ENCODE peak calls at places on chromosomes 2 and 18, in nine cellular contexts. One of them, this sample, is unnamed.

GRCh38 chr2:230955163-230955779 is 30.2 kb upstream of the GPR55 start:
- DNase-seq in GM10248: no peak
- DNase-seq in ovary: no peak
- DNase-seq in GM12864: no peak
- DNase-seq in fibroblast of mammary gland: no peak
- DNase-seq in coronary artery: no peak
- DNase-seq in left lung: no peak
- DNase-seq in AG10803: no peak
- DNase-seq in fibroblast of lung: no peak
- DNase-seq in this sample: no peak

GRCh38 chr2:110170102-110170501 is 34.7 kb downstream of the NPHP1 start:
- DNase-seq in GM10248: no peak
- DNase-seq in ovary: no peak
- DNase-seq in GM12864: no peak
- DNase-seq in fibroblast of mammary gland: no peak
- DNase-seq in coronary artery: no peak
- DNase-seq in left lung: no peak
- DNase-seq in AG10803: no peak
- DNase-seq in fibroblast of lung: no peak
- DNase-seq in this sample: no peak

GRCh38 chr2:100944617-100945432 is 57.3 kb upstream of the RPL31 start:
- DNase-seq in GM10248: no peak
- DNase-seq in ovary: no peak
- DNase-seq in GM12864: no peak
- DNase-seq in fibroblast of mammary gland: no peak
- DNase-seq in coronary artery: no peak
- DNase-seq in left lung: no peak
- DNase-seq in AG10803: no peak
- DNase-seq in fibroblast of lung: no peak
- DNase-seq in this sample: no peak

GRCh38 chr2:31263636-31264190 is 29.8 kb downstream of the EHD3 start:
- DNase-seq in GM10248: no peak
- DNase-seq in ovary: no peak
- DNase-seq in GM12864: no peak
- DNase-seq in fibroblast of mammary gland: no peak
- DNase-seq in coronary artery: no peak
- DNase-seq in left lung: no peak
- DNase-seq in AG10803: no peak
- DNase-seq in fibroblast of lung: no peak
- DNase-seq in this sample: no peak

GRCh38 chr18:69557246-69557781 is 156.6 kb downstream of the DOK6 start:
- DNase-seq in GM10248: no peak
- DNase-seq in ovary: no peak
- DNase-seq in GM12864: no peak
- DNase-seq in fibroblast of mammary gland: no peak
- DNase-seq in coronary artery: no peak
- DNase-seq in left lung: no peak
- DNase-seq in AG10803: no peak
- DNase-seq in fibroblast of lung: no peak
- DNase-seq in this sample: no peak

GRCh38 chr2:75020476-75020875 is 62.0 kb downstream of the POLE4 start:
- DNase-seq in GM10248: no peak
- DNase-seq in ovary: no peak
- DNase-seq in GM12864: no peak
- DNase-seq in fibroblast of mammary gland: no peak
- DNase-seq in coronary artery: no peak
- DNase-seq in left lung: no peak
- DNase-seq in AG10803: no peak
- DNase-seq in fibroblast of lung: no peak
- DNase-seq in this sample: no peak

GRCh38 chr2:218023636-218024035 is 20.8 kb upstream of the TNS1 start:
- DNase-seq in GM10248: no peak
- DNase-seq in ovary: no peak
- DNase-seq in GM12864: no peak
- DNase-seq in fibroblast of mammary gland: no peak
- DNase-seq in coronary artery: peak; percentile 72
- DNase-seq in left lung: peak; percentile 7
- DNase-seq in AG10803: no peak
- DNase-seq in fibroblast of lung: no peak
- DNase-seq in this sample: no peak

GRCh38 chr2:74429487-74430451 is 8.2 kb downstream of the WDR54 start:
- DNase-seq in GM10248: no peak
- DNase-seq in ovary: no peak
- DNase-seq in GM12864: no peak
- DNase-seq in fibroblast of mammary gland: peak; percentile 30
- DNase-seq in coronary artery: no peak
- DNase-seq in left lung: no peak
- DNase-seq in AG10803: no peak
- DNase-seq in fibroblast of lung: peak; percentile 24
- DNase-seq in this sample: no peak

GRCh38 chr2:12717191-12717987 is 653 bp downstream of the TRIB2 start:
- DNase-seq in GM10248: peak; percentile 46
- DNase-seq in ovary: peak; percentile 74
- DNase-seq in GM12864: no peak
- DNase-seq in fibroblast of mammary gland: peak; percentile 72
- DNase-seq in coronary artery: peak; percentile 81
- DNase-seq in left lung: peak; percentile 67
- DNase-seq in AG10803: peak; percentile 71
- DNase-seq in fibroblast of lung: peak; percentile 64
- DNase-seq in this sample: peak; percentile 60

GRCh38 chr2:213545964-213546363 is 261.7 kb downstream of the SPAG16 start:
- DNase-seq in GM10248: no peak
- DNase-seq in ovary: no peak
- DNase-seq in GM12864: no peak
- DNase-seq in fibroblast of mammary gland: no peak
- DNase-seq in coronary artery: no peak
- DNase-seq in left lung: no peak
- DNase-seq in AG10803: no peak
- DNase-seq in fibroblast of lung: no peak
- DNase-seq in this sample: no peak

GRCh38 chr18:24022141-24022540 is 7.6 kb downstream of the TTC39C start:
- DNase-seq in GM10248: no peak
- DNase-seq in ovary: peak; percentile 45
- DNase-seq in GM12864: no peak
- DNase-seq in fibroblast of mammary gland: peak; percentile 63
- DNase-seq in coronary artery: no peak
- DNase-seq in left lung: no peak
- DNase-seq in AG10803: peak; percentile 59
- DNase-seq in fibroblast of lung: peak; percentile 73
- DNase-seq in this sample: no peak

GRCh38 chr2:71961289-71962027 is 186.2 kb downstream of the CYP26B1 start:
- DNase-seq in GM10248: no peak
- DNase-seq in ovary: no peak
- DNase-seq in GM12864: no peak
- DNase-seq in fibroblast of mammary gland: no peak
- DNase-seq in coronary artery: no peak
- DNase-seq in left lung: no peak
- DNase-seq in AG10803: no peak
- DNase-seq in fibroblast of lung: no peak
- DNase-seq in this sample: no peak

GRCh38 chr2:127471286-127471983 is 53.2 kb downstream of the PROC start:
- DNase-seq in GM10248: no peak
- DNase-seq in ovary: no peak
- DNase-seq in GM12864: no peak
- DNase-seq in fibroblast of mammary gland: no peak
- DNase-seq in coronary artery: no peak
- DNase-seq in left lung: no peak
- DNase-seq in AG10803: no peak
- DNase-seq in fibroblast of lung: no peak
- DNase-seq in this sample: no peak

GRCh38 chr2:238790126-238790820 is 57.6 kb upstream of the TWIST2 start:
- DNase-seq in GM10248: no peak
- DNase-seq in ovary: no peak
- DNase-seq in GM12864: no peak
- DNase-seq in fibroblast of mammary gland: no peak
- DNase-seq in coronary artery: no peak
- DNase-seq in left lung: no peak
- DNase-seq in AG10803: peak; percentile 92
- DNase-seq in fibroblast of lung: no peak
- DNase-seq in this sample: no peak

GRCh38 chr2:232897971-232898408 is 27.9 kb downstream of the SNORC start:
- DNase-seq in GM10248: no peak
- DNase-seq in ovary: no peak
- DNase-seq in GM12864: no peak
- DNase-seq in fibroblast of mammary gland: no peak
- DNase-seq in coronary artery: no peak
- DNase-seq in left lung: no peak
- DNase-seq in AG10803: no peak
- DNase-seq in fibroblast of lung: no peak
- DNase-seq in this sample: peak; percentile 70

GRCh38 chr2:212915121-212915782 is 236.2 kb downstream of the IKZF2 start:
- DNase-seq in GM10248: no peak
- DNase-seq in ovary: no peak
- DNase-seq in GM12864: no peak
- DNase-seq in fibroblast of mammary gland: peak; percentile 29
- DNase-seq in coronary artery: no peak
- DNase-seq in left lung: no peak
- DNase-seq in AG10803: no peak
- DNase-seq in fibroblast of lung: peak; percentile 53
- DNase-seq in this sample: peak; percentile 8

GRCh38 chr2:19839438-19839837 is 62.3 kb downstream of the TTC32 start:
- DNase-seq in GM10248: no peak
- DNase-seq in ovary: no peak
- DNase-seq in GM12864: no peak
- DNase-seq in fibroblast of mammary gland: no peak
- DNase-seq in coronary artery: peak; percentile 26
- DNase-seq in left lung: no peak
- DNase-seq in AG10803: no peak
- DNase-seq in fibroblast of lung: no peak
- DNase-seq in this sample: peak; percentile 61

GRCh38 chr18:474416-474815 is 26.1 kb downstream of the COLEC12 start:
- DNase-seq in GM10248: no peak
- DNase-seq in ovary: no peak
- DNase-seq in GM12864: no peak
- DNase-seq in fibroblast of mammary gland: no peak
- DNase-seq in coronary artery: no peak
- DNase-seq in left lung: no peak
- DNase-seq in AG10803: peak; percentile 48
- DNase-seq in fibroblast of lung: peak; percentile 57
- DNase-seq in this sample: no peak

DNA sequence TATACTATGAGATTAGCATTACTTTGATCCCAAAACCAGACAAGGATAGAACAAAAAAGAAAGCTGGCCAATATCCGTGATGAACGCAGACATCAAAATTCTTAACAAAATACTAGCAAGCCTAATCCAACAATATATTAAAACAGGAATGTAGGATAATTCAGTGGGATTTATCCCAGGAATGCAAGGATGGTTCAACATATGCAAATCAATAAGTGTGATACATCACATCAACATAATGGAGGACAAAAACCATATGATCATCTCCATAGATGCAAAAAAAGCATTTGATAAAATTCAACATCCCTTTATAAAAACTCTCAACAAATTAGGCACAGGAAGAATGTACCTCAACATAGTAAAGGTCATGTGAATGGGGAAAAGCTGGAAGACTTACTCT is 158.5 kb downstream of the KCNE4 start:
- DNase-seq in GM10248: no peak
- DNase-seq in ovary: no peak
- DNase-seq in GM12864: no peak
- DNase-seq in fibroblast of mammary gland: no peak
- DNase-seq in coronary artery: no peak
- DNase-seq in left lung: no peak
- DNase-seq in AG10803: no peak
- DNase-seq in fibroblast of lung: no peak
- DNase-seq in this sample: no peak
- TF ChIP-seq CTCF in GM10248: no peak
- TF ChIP-seq CTCF in ovary: no peak
- TF ChIP-seq CTCF in GM12864: no peak
- TF ChIP-seq CTCF in fibroblast of mammary gland: no peak
- TF ChIP-seq CTCF in coronary artery: no peak
- TF ChIP-seq CTCF in left lung: no peak
- TF ChIP-seq CTCF in AG10803: no peak
- TF ChIP-seq CTCF in fibroblast of lung: no peak
- TF ChIP-seq CTCF in this sample: no peak

GRCh38 chr2:98488252-98488651 is 43.6 kb downstream of the INPP4A start:
- DNase-seq in GM10248: no peak
- DNase-seq in ovary: peak; percentile 4
- DNase-seq in GM12864: no peak
- DNase-seq in fibroblast of mammary gland: no peak
- DNase-seq in coronary artery: no peak
- DNase-seq in left lung: no peak
- DNase-seq in AG10803: no peak
- DNase-seq in fibroblast of lung: no peak
- DNase-seq in this sample: no peak
- TF ChIP-seq CTCF in GM10248: no peak
- TF ChIP-seq CTCF in ovary: no peak
- TF ChIP-seq CTCF in GM12864: no peak
- TF ChIP-seq CTCF in fibroblast of mammary gland: no peak
- TF ChIP-seq CTCF in coronary artery: no peak
- TF ChIP-seq CTCF in left lung: no peak
- TF ChIP-seq CTCF in AG10803: no peak
- TF ChIP-seq CTCF in fibroblast of lung: no peak
- TF ChIP-seq CTCF in this sample: peak; percentile 39

GRCh38 chr2:222978850-222979249 is 73.1 kb upstream of the KCNE4 start:
- DNase-seq in GM10248: no peak
- DNase-seq in ovary: no peak
- DNase-seq in GM12864: no peak
- DNase-seq in fibroblast of mammary gland: no peak
- DNase-seq in coronary artery: no peak
- DNase-seq in left lung: no peak
- DNase-seq in AG10803: peak; percentile 18
- DNase-seq in fibroblast of lung: no peak
- DNase-seq in this sample: no peak

GRCh38 chr2:222982909-222983265 is 69.1 kb upstream of the KCNE4 start:
- DNase-seq in GM10248: no peak
- DNase-seq in ovary: no peak
- DNase-seq in GM12864: no peak
- DNase-seq in fibroblast of mammary gland: no peak
- DNase-seq in coronary artery: no peak
- DNase-seq in left lung: no peak
- DNase-seq in AG10803: no peak
- DNase-seq in fibroblast of lung: no peak
- DNase-seq in this sample: no peak

GRCh38 chr2:222977121-222977520 is 74.9 kb upstream of the KCNE4 start:
- DNase-seq in GM10248: no peak
- DNase-seq in ovary: no peak
- DNase-seq in GM12864: no peak
- DNase-seq in fibroblast of mammary gland: no peak
- DNase-seq in coronary artery: no peak
- DNase-seq in left lung: no peak
- DNase-seq in AG10803: no peak
- DNase-seq in fibroblast of lung: no peak
- DNase-seq in this sample: no peak

GRCh38 chr2:222979484-222979883 is 72.5 kb upstream of the KCNE4 start:
- DNase-seq in GM10248: no peak
- DNase-seq in ovary: no peak
- DNase-seq in GM12864: no peak
- DNase-seq in fibroblast of mammary gland: no peak
- DNase-seq in coronary artery: no peak
- DNase-seq in left lung: no peak
- DNase-seq in AG10803: no peak
- DNase-seq in fibroblast of lung: no peak
- DNase-seq in this sample: no peak

GRCh38 chr2:222982010-222982908 is 69.7 kb upstream of the KCNE4 start:
- DNase-seq in GM10248: no peak
- DNase-seq in ovary: no peak
- DNase-seq in GM12864: no peak
- DNase-seq in fibroblast of mammary gland: peak; percentile 88
- DNase-seq in coronary artery: no peak
- DNase-seq in left lung: peak; percentile 57
- DNase-seq in AG10803: peak; percentile 94
- DNase-seq in fibroblast of lung: peak; percentile 78
- DNase-seq in this sample: peak; percentile 30
- TF ChIP-seq CTCF in GM10248: peak; percentile 25
- TF ChIP-seq CTCF in ovary: no peak
- TF ChIP-seq CTCF in GM12864: peak; percentile 23
- TF ChIP-seq CTCF in fibroblast of mammary gland: peak; percentile 83
- TF ChIP-seq CTCF in coronary artery: peak; percentile 30
- TF ChIP-seq CTCF in left lung: no peak
- TF ChIP-seq CTCF in AG10803: peak; percentile 89
- TF ChIP-seq CTCF in fibroblast of lung: peak; percentile 79
- TF ChIP-seq CTCF in this sample: no peak

GRCh38 chr18:1778496-1779178 is 792.7 kb downstream of the METTL4 start:
- DNase-seq in GM10248: no peak
- DNase-seq in ovary: no peak
- DNase-seq in GM12864: no peak
- DNase-seq in fibroblast of mammary gland: no peak
- DNase-seq in coronary artery: no peak
- DNase-seq in left lung: no peak
- DNase-seq in AG10803: no peak
- DNase-seq in fibroblast of lung: no peak
- DNase-seq in this sample: no peak
- TF ChIP-seq CTCF in GM10248: no peak
- TF ChIP-seq CTCF in ovary: no peak
- TF ChIP-seq CTCF in GM12864: no peak
- TF ChIP-seq CTCF in fibroblast of mammary gland: no peak
- TF ChIP-seq CTCF in coronary artery: no peak
- TF ChIP-seq CTCF in left lung: no peak
- TF ChIP-seq CTCF in AG10803: no peak
- TF ChIP-seq CTCF in fibroblast of lung: no peak
- TF ChIP-seq CTCF in this sample: no peak